ENCODE peak calls at places on chromosomes 3 and 15, in five cellular contexts. L is suprapubic skin, P is A549, X is cardiac fibroblast, Z is foreskin fibroblast. H is an unnamed sample.

GRCh38 chr3:189058071-189058470 is 113.7 kb upstream of the TPRG1 start:
- DNase-seq in X (no peak), Z (no peak), L (no peak), P (no peak), H (no peak)

GRCh38 chr3:155744091-155744625 is 713 bp downstream of the PLCH1 start:
- DNase-seq in X (peak; percentile 26), Z (no peak), L (no peak), P (peak; percentile 86), H (peak; percentile 88)

GRCh38 chr15:100891316-100892012 is 11.8 kb downstream of the ALDH1A3 start:
- DNase-seq in Z (no peak), L (peak; percentile 77), X (no peak), P (no peak), H (no peak)

GRCh38 chr3:87127286-87127685 is 99.8 kb upstream of the CHMP2B start:
- DNase-seq in P (no peak), X (peak; percentile 32), Z (peak; percentile 14), L (no peak), H (no peak)

GRCh38 chr3:27166888-27167287 is 202.3 kb downstream of the NEK10 start:
- DNase-seq in L (no peak), P (no peak), X (peak; percentile 93), Z (peak; percentile 93), H (peak; percentile 85)

GRCh38 chr15:63462053-63462452 is 42.3 kb upstream of the USP3 start:
- DNase-seq in P (no peak), X (peak; percentile 61), Z (no peak), L (no peak), H (no peak)

GRCh38 chr15:89801471-89802205 is 13.0 kb downstream of the ANPEP start:
- DNase-seq in Z (no peak), L (no peak), X (no peak), P (no peak), H (no peak)

GRCh38 chr15:90191795-90192494 is 9.2 kb upstream of the SEMA4B start:
- DNase-seq in Z (no peak), P (no peak), L (peak; percentile 90), X (peak; percentile 84), H (peak; percentile 91)

GRCh38 chr3:149512073-149512782 is 37.7 kb downstream of the TM4SF4 start:
- DNase-seq in X (peak; percentile 75), P (peak; percentile 82), Z (peak; percentile 57), L (no peak), H (no peak)

GRCh38 chr3:36135863-36136262 is 244.4 kb upstream of the STAC start:
- DNase-seq in P (no peak), L (no peak), X (no peak), Z (no peak), H (no peak)

GRCh38 chr3:130906374-130906995 is 12.6 kb downstream of the ATP2C1 start:
- DNase-seq in X (peak; percentile 29), Z (no peak), L (no peak), P (no peak), H (no peak)

GRCh38 chr15:74240002-74240568 is 4.0 kb downstream of the CCDC33 start:
- DNase-seq in P (peak; percentile 72), X (peak; percentile 95), L (no peak), Z (peak; percentile 62), H (peak; percentile 94)

GRCh38 chr15:79849789-79850188 is 47.0 kb downstream of the MTHFS start:
- DNase-seq in X (peak; percentile 58), L (no peak), P (peak; percentile 25), Z (peak; percentile 41), H (no peak)

GRCh38 chr15:87032291-87032690 is 952.6 kb downstream of the AGBL1 start:
- DNase-seq in P (no peak), Z (no peak), X (no peak), L (no peak), H (no peak)

GRCh38 chr3:142888099-142888483 is 792 bp downstream of the PCOLCE2 start:
- DNase-seq in X (peak; percentile 57), P (peak; percentile 93), Z (no peak), L (no peak), H (no peak)

GRCh38 chr3:117355566-117355965 is 646.0 kb downstream of the TUSC7 start:
- DNase-seq in X (peak; percentile 0), P (peak; percentile 3), Z (no peak), L (no peak), H (no peak)

GRCh38 chr15:56468271-56468912 is 3.5 kb upstream of the MNS1 start:
- DNase-seq in L (no peak), P (no peak), X (no peak), Z (peak; percentile 12), H (no peak)

GRCh38 chr3:14598143-14598569 is 53.4 kb upstream of the CCDC174 start:
- DNase-seq in Z (peak; percentile 12), X (peak; percentile 48), P (peak; percentile 43), L (no peak), H (no peak)

GRCh38 chr3:169627073-169627472 is 36.4 kb downstream of the MECOM start:
- DNase-seq in X (no peak), Z (no peak), L (no peak), P (no peak), H (no peak)

GRCh38 chr3:123730816-123731215 is 146.0 kb upstream of the HACD2 start:
- DNase-seq in P (no peak), X (no peak), Z (no peak), L (no peak), H (no peak)

GRCh38 chr15:33226559-33227181 is 32.2 kb upstream of the FMN1 start:
- DNase-seq in X (peak; percentile 38), L (no peak), P (peak; percentile 86), Z (no peak), H (no peak)

GRCh38 chr3:8996216-8996615 is 32.9 kb upstream of the RAD18 start:
- DNase-seq in X (no peak), P (no peak), Z (no peak), L (no peak), H (peak; percentile 21)

GRCh38 chr3:8994226-8994625 is 31.0 kb upstream of the RAD18 start:
- DNase-seq in P (no peak), Z (no peak), L (no peak), X (no peak), H (no peak)

GRCh38 chr3:9000041-9000440 is 36.8 kb upstream of the RAD18 start:
- DNase-seq in P (no peak), L (no peak), X (no peak), Z (no peak), H (no peak)

GRCh38 chr3:8997151-8997550 is 33.9 kb upstream of the RAD18 start:
- DNase-seq in Z (no peak), L (no peak), P (no peak), X (no peak), H (no peak)

GRCh38 chr3:8996681-8997121 is 33.4 kb upstream of the RAD18 start:
- DNase-seq in P (no peak), X (peak; percentile 53), L (no peak), Z (peak; percentile 38), H (no peak)
- TF ChIP-seq CTCF in P (no peak), X (peak; percentile 27), L (no peak), Z (peak; percentile 45), H (peak; percentile 30)

DNA sequence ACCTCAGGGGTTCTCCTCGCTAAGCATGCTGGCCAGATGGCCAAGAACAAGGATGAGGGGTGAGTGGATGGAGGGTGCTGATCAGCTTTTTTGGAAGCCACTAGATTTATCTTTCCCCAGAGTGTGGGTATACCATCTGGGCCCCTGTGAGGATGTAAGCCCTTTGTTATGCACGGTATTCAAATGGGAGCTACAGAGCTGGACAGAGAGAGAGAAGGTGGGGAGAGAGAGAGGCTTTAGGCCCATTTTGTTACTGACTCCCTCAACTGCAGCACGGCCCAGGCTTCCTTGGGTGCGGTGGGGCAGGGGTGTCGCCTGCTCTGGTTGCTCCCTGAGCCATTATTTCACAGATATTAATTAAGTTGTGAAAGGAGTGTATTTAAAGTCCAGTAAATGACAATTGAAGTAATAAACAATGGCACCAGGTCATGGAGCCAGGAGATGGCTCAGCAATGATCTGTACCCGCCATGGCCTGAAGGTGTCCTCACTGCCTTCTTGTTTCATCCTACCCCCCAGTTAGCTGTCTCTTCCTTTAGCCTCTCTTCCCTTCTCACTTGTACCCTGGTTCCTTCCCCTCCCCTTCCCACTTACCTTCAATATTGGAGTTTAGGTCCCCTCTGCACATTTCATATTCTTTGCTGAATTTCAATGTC is 158.0 kb downstream of the CLSTN2 start:
- DNase-seq in X (no peak), Z (no peak), P (no peak), L (no peak), H (no peak)
- TF ChIP-seq CTCF in X (no peak), Z (no peak), P (no peak), L (no peak), H (peak; percentile 17)

DNA sequence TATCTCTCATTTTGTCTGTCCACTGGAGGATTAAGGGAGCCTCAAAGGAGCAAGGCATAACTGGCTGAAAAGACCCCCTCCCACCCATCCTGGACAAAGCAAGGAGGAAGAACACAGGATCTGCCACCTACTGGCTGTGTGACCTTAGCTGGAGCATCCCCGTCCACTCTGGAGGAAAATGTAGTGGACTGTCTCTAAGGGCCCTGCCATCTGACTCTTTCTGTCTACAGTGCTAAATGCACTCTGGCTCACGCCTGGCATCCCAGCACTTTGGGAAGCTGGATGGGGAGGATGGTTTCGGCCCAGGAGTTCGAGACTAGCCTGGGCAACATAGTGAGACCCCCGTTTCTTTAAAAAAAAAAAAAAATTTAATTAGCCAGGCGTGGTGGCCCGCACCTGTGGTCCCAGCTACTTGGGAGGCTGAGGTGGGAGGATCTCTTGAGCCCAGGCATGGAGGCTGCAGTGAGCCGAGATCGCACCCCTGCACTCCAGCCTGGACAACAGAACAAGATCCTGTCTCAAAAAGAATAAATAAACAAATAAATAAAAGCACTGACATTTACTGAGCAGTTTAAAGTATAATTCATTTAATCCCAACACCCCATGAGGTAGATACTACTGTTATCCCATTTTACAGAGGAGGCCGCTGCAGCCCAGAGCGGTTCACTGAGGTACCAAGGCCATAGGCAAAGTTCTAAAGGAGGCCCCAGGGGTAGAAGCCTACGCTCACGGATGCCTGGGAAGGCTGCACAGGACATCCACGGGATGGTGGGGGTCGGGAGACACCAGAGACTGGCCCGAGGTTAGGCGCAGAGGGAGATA is 1.1 kb downstream of the TBC1D2B start:
- DNase-seq in P (no peak), Z (no peak), X (no peak), L (no peak), H (no peak)
- TF ChIP-seq CTCF in P (no peak), Z (peak; percentile 27), X (peak; percentile 20), L (no peak), H (peak; percentile 27)

GRCh38 chr3:170697131-170697530 is 111.3 kb upstream of the SLC7A14 start:
- DNase-seq in L (no peak), X (no peak), Z (no peak), P (no peak), H (no peak)

GRCh38 chr3:170701696-170702678 is 116.1 kb upstream of the SLC7A14 start:
- DNase-seq in L (no peak), P (no peak), Z (no peak), X (no peak), H (no peak)

GRCh38 chr3:170697803-170698350 is 112.0 kb upstream of the SLC7A14 start:
- DNase-seq in Z (no peak), P (no peak), X (no peak), L (no peak), H (no peak)

GRCh38 chr3:170700054-170700404 is 114.2 kb upstream of the SLC7A14 start:
- DNase-seq in L (no peak), Z (no peak), P (no peak), X (no peak), H (no peak)

GRCh38 chr3:170699158-170700053 is 113.5 kb upstream of the SLC7A14 start:
- DNase-seq in L (no peak), P (no peak), Z (no peak), X (peak; percentile 82), H (no peak)
- TF ChIP-seq CTCF in L (no peak), P (no peak), Z (no peak), X (no peak), H (no peak)